ENCODE peak calls at places on chromosomes 11 and 22, in five cellular contexts. F is stimulated activated CD4-positive, alpha-beta T cell treated with anti-CD3 and anti-CD28 coated beads, Interleukin-1b, Interleukin-23, amount 100 ng/mL, for 1 hour; M is epithelial cell of prostate; Y is cardiac muscle cell; V is suprapubic skin. O is an unnamed sample.

GRCh38 chr22:36075230-36075629 is 46.6 kb upstream of the RBFOX2 start:
- DNase-seq in F (no peak), M (no peak), Y (no peak), V (no peak), O (no peak)

GRCh38 chr11:66568124-66568916 is at the start of gene CTSF:
- DNase-seq in F (peak), M (peak), Y (peak), V (peak), O (no peak)

GRCh38 chr11:8533332-8533731 is 60.7 kb downstream of the STK33 start:
- DNase-seq in F (no peak), M (peak), Y (no peak), V (no peak), O (no peak)

GRCh38 chr11:86517557-86517956 is 142.9 kb downstream of the CCDC81 start:
- DNase-seq in F (no peak), M (no peak), Y (no peak), V (no peak), O (no peak)

GRCh38 chr11:83831929-83832328 is 545.8 kb upstream of the CCDC90B start:
- DNase-seq in F (no peak), M (no peak), Y (no peak), V (no peak), O (no peak)

GRCh38 chr11:123182101-123182500 is 12.9 kb downstream of the CLMP start:
- DNase-seq in F (no peak), M (no peak), Y (no peak), V (no peak), O (no peak)

GRCh38 chr11:94834931-94835330 is 66.8 kb downstream of the AMOTL1 start:
- DNase-seq in F (no peak), M (no peak), Y (no peak), V (no peak), O (no peak)

GRCh38 chr11:77386178-77386577 is 84.7 kb upstream of the GDPD4 start:
- DNase-seq in F (no peak), M (no peak), Y (no peak), V (no peak), O (no peak)

GRCh38 chr22:29251981-29252978 is 15.5 kb downstream of the RHBDD3 start:
- DNase-seq in F (no peak), M (no peak), Y (no peak), V (no peak), O (no peak)

GRCh38 chr11:35746356-35747153 is 84.0 kb downstream of the TRIM44 start:
- DNase-seq in F (no peak), M (no peak), Y (no peak), V (no peak), O (no peak)

GRCh38 chr11:92758216-92758615 is 211.2 kb upstream of the MTNR1B start:
- DNase-seq in F (no peak), M (no peak), Y (no peak), V (no peak), O (no peak)

GRCh38 chr11:765025-765801 is 12.1 kb downstream of the GATD1 start:
- DNase-seq in F (peak), M (no peak), Y (peak), V (peak), O (no peak)

GRCh38 chr11:133007020-133007584 is 525.2 kb downstream of the OPCML start:
- DNase-seq in F (no peak), M (no peak), Y (no peak), V (no peak), O (no peak)

GRCh38 chr11:128453444-128454336 is 133.7 kb downstream of the ETS1 start:
- DNase-seq in F (no peak), M (peak), Y (no peak), V (no peak), O (peak)

GRCh38 chr11:112200252-112200651 is 24.9 kb downstream of the BCO2 start:
- DNase-seq in F (no peak), M (no peak), Y (no peak), V (no peak), O (no peak)

GRCh38 chr11:123653405-123653996 is 923 bp downstream of the SCN3B start:
- DNase-seq in F (no peak), M (no peak), Y (no peak), V (no peak), O (no peak)

GRCh38 chr11:122979103-122979814 is 2.4 kb downstream of the BSX start:
- DNase-seq in F (no peak), M (no peak), Y (no peak), V (no peak), O (no peak)

GRCh38 chr11:22349446-22349845 is 11.3 kb downstream of the SLC17A6 start:
- DNase-seq in F (no peak), M (no peak), Y (no peak), V (no peak), O (no peak)

GRCh38 chr11:8219257-8220021 is 44.2 kb downstream of the LMO1 start:
- DNase-seq in F (no peak), M (no peak), Y (peak), V (no peak), O (no peak)

GRCh38 chr11:17328856-17329490 is 22.6 kb upstream of the NCR3LG1 start:
- DNase-seq in F (no peak), M (no peak), Y (no peak), V (no peak), O (no peak)

GRCh38 chr11:57764527-57764926 is 2.9 kb downstream of the CTNND1 start:
- DNase-seq in F (no peak), M (no peak), Y (no peak), V (no peak), O (no peak)

GRCh38 chr11:110479445-110480101 is 49.8 kb downstream of the FDX1 start:
- DNase-seq in F (no peak), M (no peak), Y (peak), V (no peak), O (no peak)

GRCh38 chr11:76566811-76567210 is 103.7 kb downstream of the LRRC32 start:
- DNase-seq in F (no peak), M (no peak), Y (no peak), V (no peak), O (no peak)

GRCh38 chr11:95524328-95525036 is 265.1 kb downstream of the FAM76B start:
- DNase-seq in F (no peak), M (no peak), Y (no peak), V (no peak), O (no peak)

GRCh38 chr11:44775366-44776356 is 48.9 kb downstream of the TSPAN18 start:
- DNase-seq in F (peak), M (no peak), Y (peak), V (no peak), O (no peak)

GRCh38 chr22:32628626-32629587 is 154.3 kb downstream of the FBXO7 start:
- DNase-seq in F (no peak), M (no peak), Y (no peak), V (no peak), O (no peak)